ENCODE peak calls at places on chromosomes 1 and 21, in four cellular contexts. One of them, this sample, is unnamed.

GRCh38 chr1:37862330-37862729 is 2.9 kb upstream of the MTF1 start:
- DNase-seq in BE2C: no peak
- DNase-seq in sigmoid colon: no peak
- DNase-seq in brain microvascular endothelial cell: no peak
- DNase-seq in this sample: no peak

GRCh38 chr1:12544992-12545391 is 73.0 kb downstream of the DHRS3 start:
- DNase-seq in BE2C: no peak
- DNase-seq in sigmoid colon: peak
- DNase-seq in brain microvascular endothelial cell: no peak
- DNase-seq in this sample: no peak

GRCh38 chr1:21904725-21905520 is 32.2 kb downstream of the HSPG2 start:
- DNase-seq in BE2C: no peak
- DNase-seq in sigmoid colon: peak
- DNase-seq in brain microvascular endothelial cell: peak
- DNase-seq in this sample: peak

GRCh38 chr21:20645344-20645743 is 352.9 kb upstream of the NCAM2 start:
- DNase-seq in BE2C: no peak
- DNase-seq in sigmoid colon: no peak
- DNase-seq in brain microvascular endothelial cell: no peak
- DNase-seq in this sample: no peak

GRCh38 chr1:177976596-177976995 is 6.7 kb upstream of the SEC16B start:
- DNase-seq in BE2C: no peak
- DNase-seq in sigmoid colon: no peak
- DNase-seq in brain microvascular endothelial cell: no peak
- DNase-seq in this sample: no peak

GRCh38 chr1:8094481-8095241 is 68.6 kb upstream of the ERRFI1 start:
- DNase-seq in BE2C: no peak
- DNase-seq in sigmoid colon: no peak
- DNase-seq in brain microvascular endothelial cell: peak
- DNase-seq in this sample: peak

GRCh38 chr1:66366618-66367017 is 167.3 kb upstream of the SGIP1 start:
- DNase-seq in BE2C: no peak
- DNase-seq in sigmoid colon: no peak
- DNase-seq in brain microvascular endothelial cell: no peak
- DNase-seq in this sample: no peak

GRCh38 chr1:20430355-20431290 is 55.4 kb downstream of the CAMK2N1 start:
- DNase-seq in BE2C: peak
- DNase-seq in sigmoid colon: no peak
- DNase-seq in brain microvascular endothelial cell: no peak
- DNase-seq in this sample: no peak

GRCh38 chr1:243917177-243917862 is 67.3 kb upstream of the AKT3 start:
- DNase-seq in BE2C: peak
- DNase-seq in sigmoid colon: peak
- DNase-seq in brain microvascular endothelial cell: peak
- DNase-seq in this sample: peak

GRCh38 chr21:42465008-42465878 is 30.8 kb downstream of the RSPH1 start:
- DNase-seq in BE2C: no peak
- DNase-seq in sigmoid colon: no peak
- DNase-seq in brain microvascular endothelial cell: peak
- DNase-seq in this sample: no peak

GRCh38 chr21:25963186-25963585 is 207.4 kb downstream of the APP start:
- DNase-seq in BE2C: no peak
- DNase-seq in sigmoid colon: no peak
- DNase-seq in brain microvascular endothelial cell: no peak
- DNase-seq in this sample: no peak

GRCh38 chr1:203181586-203182376 is 4.7 kb downstream of the CHI3L1 start:
- DNase-seq in BE2C: no peak
- DNase-seq in sigmoid colon: no peak
- DNase-seq in brain microvascular endothelial cell: no peak
- DNase-seq in this sample: no peak

GRCh38 chr21:44375686-44376320 is 22.4 kb downstream of the TRPM2 start:
- DNase-seq in BE2C: no peak
- DNase-seq in sigmoid colon: no peak
- DNase-seq in brain microvascular endothelial cell: no peak
- DNase-seq in this sample: no peak

GRCh38 chr1:23483327-23484252 is at the start of gene ASAP3:
- DNase-seq in BE2C: no peak
- DNase-seq in sigmoid colon: peak
- DNase-seq in brain microvascular endothelial cell: no peak
- DNase-seq in this sample: peak
- TF ChIP-seq CTCF in BE2C: no peak
- TF ChIP-seq CTCF in sigmoid colon: peak
- TF ChIP-seq CTCF in brain microvascular endothelial cell: peak
- TF ChIP-seq CTCF in this sample: peak

GRCh38 chr1:16209132-16209846 is 3.2 kb downstream of the ARHGEF19 start:
- DNase-seq in BE2C: no peak
- DNase-seq in sigmoid colon: no peak
- DNase-seq in brain microvascular endothelial cell: no peak
- DNase-seq in this sample: no peak

GRCh38 chr1:16208270-16208987 is 4.0 kb downstream of the ARHGEF19 start:
- DNase-seq in BE2C: peak
- DNase-seq in sigmoid colon: no peak
- DNase-seq in brain microvascular endothelial cell: peak
- DNase-seq in this sample: no peak

GRCh38 chr1:16211824-16212223 is 628 bp downstream of the ARHGEF19 start:
- DNase-seq in BE2C: no peak
- DNase-seq in sigmoid colon: no peak
- DNase-seq in brain microvascular endothelial cell: no peak
- DNase-seq in this sample: no peak

GRCh38 chr1:16210581-16210980 is 1.9 kb downstream of the ARHGEF19 start:
- DNase-seq in BE2C: no peak
- DNase-seq in sigmoid colon: no peak
- DNase-seq in brain microvascular endothelial cell: no peak
- DNase-seq in this sample: no peak

DNA sequence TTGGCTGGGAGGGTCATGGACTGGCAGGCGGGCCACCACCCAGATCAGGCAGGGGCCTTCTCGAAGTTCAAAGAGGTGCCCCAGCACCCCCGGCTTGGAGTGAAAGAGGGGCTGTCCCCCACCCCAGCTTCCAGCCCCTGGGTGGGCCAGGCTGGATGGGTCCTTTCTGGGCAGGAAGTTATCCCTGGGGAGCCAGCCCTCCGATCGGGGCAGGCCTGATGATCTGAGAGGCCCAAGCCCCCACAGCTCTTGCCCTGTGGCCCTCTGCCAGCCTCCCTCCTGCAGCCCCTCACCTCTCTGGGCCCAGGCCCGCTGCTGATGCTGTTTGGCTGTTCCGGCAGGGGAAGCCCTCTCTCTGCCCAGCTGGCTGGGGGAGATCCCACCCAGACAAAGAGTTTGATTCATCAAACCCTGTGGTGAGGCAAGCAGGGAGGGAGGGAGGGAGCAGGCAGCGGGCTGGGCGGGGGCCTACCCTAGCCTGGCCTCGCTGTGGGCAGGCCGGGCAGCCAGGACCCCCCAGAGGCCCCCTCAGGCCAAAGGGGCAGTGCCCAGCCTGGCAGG is 2.5 kb downstream of the ARHGEF19 start:
- DNase-seq in BE2C: no peak
- DNase-seq in sigmoid colon: no peak
- DNase-seq in brain microvascular endothelial cell: no peak
- DNase-seq in this sample: no peak
- H3K4me3 ChIP-seq in BE2C: no peak
- H3K4me3 ChIP-seq in sigmoid colon: no peak
- H3K4me3 ChIP-seq in brain microvascular endothelial cell: peak
- H3K4me3 ChIP-seq in this sample: no peak

GRCh38 chr1:27395441-27396195 is 3.2 kb downstream of the GPR3 start:
- DNase-seq in BE2C: peak
- DNase-seq in sigmoid colon: peak
- DNase-seq in brain microvascular endothelial cell: peak
- DNase-seq in this sample: peak
- TF ChIP-seq CTCF in BE2C: peak
- TF ChIP-seq CTCF in sigmoid colon: peak
- TF ChIP-seq CTCF in brain microvascular endothelial cell: peak
- TF ChIP-seq CTCF in this sample: peak

GRCh38 chr21:16539041-16539440 is 809.3 kb downstream of the USP25 start:
- DNase-seq in BE2C: no peak
- DNase-seq in sigmoid colon: no peak
- DNase-seq in brain microvascular endothelial cell: no peak
- DNase-seq in this sample: no peak
- H3K4me3 ChIP-seq in BE2C: no peak
- H3K4me3 ChIP-seq in sigmoid colon: no peak
- H3K4me3 ChIP-seq in brain microvascular endothelial cell: no peak
- H3K4me3 ChIP-seq in this sample: no peak

DNA sequence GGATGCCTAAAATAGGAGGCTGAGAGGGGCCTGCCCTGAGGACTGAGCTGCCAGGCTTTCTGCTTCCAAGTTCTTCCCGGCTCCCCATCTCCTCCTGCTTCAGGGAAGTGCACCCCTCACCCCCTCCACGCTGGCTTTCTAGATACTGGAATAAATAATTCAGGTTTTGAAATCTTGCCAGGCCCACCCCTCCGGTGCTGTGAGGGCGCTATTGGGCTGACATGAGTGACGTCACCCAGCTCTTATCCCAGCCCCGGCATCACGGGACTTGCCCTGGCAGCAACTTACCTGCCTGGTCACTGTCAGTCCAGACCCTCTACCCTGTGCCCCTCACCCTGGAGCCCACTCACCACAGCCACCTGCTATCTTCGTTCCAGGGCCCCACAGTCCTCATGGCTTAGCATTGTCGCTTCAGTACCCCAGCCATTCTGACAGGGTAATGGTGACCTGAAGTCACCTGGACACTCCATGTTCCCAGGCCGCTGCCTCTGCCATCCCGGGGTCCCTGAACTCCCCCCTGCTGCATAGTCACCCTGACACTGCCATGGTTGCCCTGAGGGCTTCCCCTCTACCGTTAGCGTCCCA is 819 bp upstream of the GPR3 start:
- DNase-seq in BE2C: no peak
- DNase-seq in sigmoid colon: peak
- DNase-seq in brain microvascular endothelial cell: no peak
- DNase-seq in this sample: no peak
- TF ChIP-seq CTCF in BE2C: no peak
- TF ChIP-seq CTCF in sigmoid colon: no peak
- TF ChIP-seq CTCF in brain microvascular endothelial cell: no peak
- TF ChIP-seq CTCF in this sample: no peak

This sample was measured in AG10803.